ENCODE peak calls at places on chromosome 1, in nine cellular contexts. S is T-cell; A is KG1; I is WTC11; V is NCI-H774; D is thoracic aorta; U is foreskin fibroblast; F is activated CD4-positive, alpha-beta T cell treated with anti-CD3 and anti-CD28 coated beads, Interleukin-2, amount 50 U/mL, for 48 hours; O is naive thymus-derived CD4-positive, alpha-beta T cell. J is an unnamed sample.

GRCh38 chr1:17465186-17465585 is 25.7 kb upstream of the RCC2 start:
- DNase-seq in V (no peak), U (no peak), S (no peak), F (no peak), A (no peak), D (no peak), I (no peak), O (no peak), J (no peak)

GRCh38 chr1:25858494-25858893 is 763 bp downstream of the AUNIP start:
- DNase-seq in F (no peak), U (no peak), D (no peak), A (no peak), S (no peak), O (no peak), V (no peak), I (no peak), J (no peak)

GRCh38 chr1:28865997-28866650 is 48.2 kb upstream of the EPB41 start:
- DNase-seq in V (no peak), O (no peak), F (no peak), U (no peak), S (no peak), A (no peak), D (no peak), I (no peak), J (no peak)

GRCh38 chr1:155082941-155083541 is 4.4 kb downstream of the EFNA3 start:
- DNase-seq in I (no peak), V (no peak), U (no peak), A (no peak), D (no peak), S (no peak), F (no peak), O (no peak), J (no peak)

GRCh38 chr1:92030701-92031107 is 919 bp downstream of the EPHX4 start:
- DNase-seq in I (no peak), O (no peak), U (no peak), F (no peak), D (no peak), A (no peak), V (peak), S (no peak), J (no peak)

GRCh38 chr1:40391688-40392145 is 18.2 kb downstream of the SMAP2 start:
- DNase-seq in D (no peak), S (no peak), F (no peak), A (no peak), I (no peak), U (no peak), O (no peak), V (peak), J (no peak)

GRCh38 chr1:155079487-155080249 is 1.0 kb downstream of the EFNA3 start:
- DNase-seq in V (no peak), U (no peak), F (peak), O (no peak), S (no peak), I (no peak), D (no peak), A (no peak), J (no peak)

GRCh38 chr1:2553871-2554620 is 2.1 kb upstream of the TNFRSF14 start:
- DNase-seq in U (no peak), V (no peak), A (no peak), S (no peak), F (no peak), I (no peak), O (no peak), D (no peak), J (no peak)

GRCh38 chr1:91345395-91346005 is 59.1 kb downstream of the HFM1 start:
- DNase-seq in I (no peak), U (no peak), D (no peak), A (no peak), F (no peak), O (no peak), S (no peak), V (no peak), J (no peak)

GRCh38 chr1:111976332-111976731 is 13.1 kb downstream of the KCND3 start:
- DNase-seq in V (peak), D (no peak), S (no peak), I (no peak), O (no peak), A (no peak), U (no peak), F (no peak), J (no peak)

GRCh38 chr1:69671363-69672010 is 103.8 kb downstream of the LRRC7 start:
- DNase-seq in F (no peak), I (no peak), U (peak), O (no peak), S (no peak), A (no peak), V (no peak), D (no peak), J (no peak)